ENCODE peak calls at places on chromosomes 7 and 10, in seven cellular contexts. D is EL; R is central memory CD8-positive, alpha-beta T cell; U is GM06990; L is RWPE1; F is T-helper 1 cell; O is psoas muscle. M is an unnamed sample.

GRCh38 chr7:128155100-128155763 is 85.8 kb upstream of the LEP start:
- DNase-seq in U (no peak), R (no peak), F (no peak), D (no peak), O (no peak), L (no peak), M (no peak)

GRCh38 chr7:95470452-95470851 is 15.3 kb upstream of the ASB4 start:
- DNase-seq in R (no peak), F (no peak), O (no peak), L (peak), D (peak), U (no peak), M (no peak)

GRCh38 chr7:130882396-130882795 is 148.4 kb upstream of the KLF14 start:
- DNase-seq in U (no peak), F (no peak), R (no peak), D (no peak), O (no peak), L (no peak), M (no peak)

GRCh38 chr7:2063562-2064360 is 169.0 kb downstream of the MAD1L1 start:
- DNase-seq in R (no peak), D (no peak), O (no peak), F (no peak), L (peak), U (no peak), M (no peak)

GRCh38 chr10:13386021-13386420 is 37.9 kb upstream of the SEPHS1 start:
- DNase-seq in L (no peak), R (no peak), D (no peak), F (no peak), U (no peak), O (no peak), M (no peak)

GRCh38 chr7:134448359-134449229 is 10.3 kb downstream of the AKR1B1 start:
- DNase-seq in L (peak), D (peak), U (no peak), R (no peak), O (no peak), F (no peak), M (peak)

GRCh38 chr7:18086165-18087030 is 58.8 kb upstream of the PRPS1L1 start:
- DNase-seq in F (no peak), D (peak), U (peak), R (no peak), O (peak), L (peak), M (no peak)

GRCh38 chr10:122139627-122140151 is 131.4 kb upstream of the BTBD16 start:
- DNase-seq in O (no peak), R (no peak), D (no peak), F (no peak), U (no peak), L (no peak), M (peak)

GRCh38 chr7:23135765-23136164 is 30.2 kb downstream of the KLHL7 start:
- DNase-seq in R (no peak), U (no peak), L (no peak), F (no peak), D (no peak), O (no peak), M (no peak)

M was measured in right atrium auricular region.